ENCODE peak calls at places on chromosomes 6 and 20, in four cellular contexts. One of them, this sample, is unnamed.

GRCh38 chr20:52601295-52601971 is 370.7 kb upstream of the TSHZ2 start:
- DNase-seq in AG08395: peak; percentile 6
- DNase-seq in suprapubic skin: no peak
- DNase-seq in kidney epithelial cell: no peak
- DNase-seq in this sample: no peak

GRCh38 chr6:111113731-111114438 is 26.6 kb downstream of the SLC16A10 start:
- DNase-seq in AG08395: peak; percentile 19
- DNase-seq in suprapubic skin: peak; percentile 59
- DNase-seq in kidney epithelial cell: no peak
- DNase-seq in this sample: no peak

GRCh38 chr6:87473419-87473903 is 687 bp downstream of the SLC35A1 start:
- DNase-seq in AG08395: peak; percentile 45
- DNase-seq in suprapubic skin: no peak
- DNase-seq in kidney epithelial cell: no peak
- DNase-seq in this sample: peak; percentile 45

GRCh38 chr20:44068780-44069191 is 118.2 kb downstream of the JPH2 start:
- DNase-seq in AG08395: no peak
- DNase-seq in suprapubic skin: no peak
- DNase-seq in kidney epithelial cell: no peak
- DNase-seq in this sample: no peak

GRCh38 chr6:113301651-113302050 is 555.5 kb upstream of the MARCKS start:
- DNase-seq in AG08395: no peak
- DNase-seq in suprapubic skin: no peak
- DNase-seq in kidney epithelial cell: no peak
- DNase-seq in this sample: no peak

GRCh38 chr6:64860203-64860602 is 846.8 kb downstream of the EYS start:
- DNase-seq in AG08395: no peak
- DNase-seq in suprapubic skin: no peak
- DNase-seq in kidney epithelial cell: no peak
- DNase-seq in this sample: no peak

GRCh38 chr6:19394687-19395086 is 442.5 kb upstream of the ID4 start:
- DNase-seq in AG08395: no peak
- DNase-seq in suprapubic skin: no peak
- DNase-seq in kidney epithelial cell: no peak
- DNase-seq in this sample: no peak

GRCh38 chr6:130825772-130826441 is 1.3 kb upstream of the SMLR1 start:
- DNase-seq in AG08395: no peak
- DNase-seq in suprapubic skin: no peak
- DNase-seq in kidney epithelial cell: no peak
- DNase-seq in this sample: no peak

GRCh38 chr6:28215425-28215824 is 9.7 kb upstream of the ZSCAN9 start:
- DNase-seq in AG08395: no peak
- DNase-seq in suprapubic skin: no peak
- DNase-seq in kidney epithelial cell: no peak
- DNase-seq in this sample: peak; percentile 37

GRCh38 chr20:49445176-49445575 is 37.3 kb downstream of the KCNB1 start:
- DNase-seq in AG08395: no peak
- DNase-seq in suprapubic skin: no peak
- DNase-seq in kidney epithelial cell: no peak
- DNase-seq in this sample: no peak

GRCh38 chr6:103085801-103086200 is 1692.3 kb downstream of the GRIK2 start:
- DNase-seq in AG08395: no peak
- DNase-seq in suprapubic skin: no peak
- DNase-seq in kidney epithelial cell: no peak
- DNase-seq in this sample: no peak

GRCh38 chr6:138527376-138528092 is 28.2 kb upstream of the NHSL1 start:
- DNase-seq in AG08395: no peak
- DNase-seq in suprapubic skin: no peak
- DNase-seq in kidney epithelial cell: no peak
- DNase-seq in this sample: no peak

GRCh38 chr6:160069050-160069454 is 52.6 kb upstream of the SLC22A1 start:
- DNase-seq in AG08395: no peak
- DNase-seq in suprapubic skin: no peak
- DNase-seq in kidney epithelial cell: no peak
- DNase-seq in this sample: no peak

GRCh38 chr6:10618409-10618808 is 76.0 kb downstream of the C6orf52 start:
- DNase-seq in AG08395: no peak
- DNase-seq in suprapubic skin: no peak
- DNase-seq in kidney epithelial cell: no peak
- DNase-seq in this sample: no peak

GRCh38 chr6:48611332-48611731 is 500.3 kb upstream of the PTCHD4 start:
- DNase-seq in AG08395: no peak
- DNase-seq in suprapubic skin: no peak
- DNase-seq in kidney epithelial cell: no peak
- DNase-seq in this sample: no peak

GRCh38 chr6:4599924-4600323 is 176.3 kb upstream of the CDYL start:
- DNase-seq in AG08395: no peak
- DNase-seq in suprapubic skin: no peak
- DNase-seq in kidney epithelial cell: peak; percentile 38
- DNase-seq in this sample: peak; percentile 16

GRCh38 chr6:127606131-127606562 is 29.2 kb downstream of the C6orf58 start:
- DNase-seq in AG08395: peak; percentile 11
- DNase-seq in suprapubic skin: no peak
- DNase-seq in kidney epithelial cell: peak; percentile 54
- DNase-seq in this sample: peak; percentile 53

GRCh38 chr6:138970856-138971425 is 17.1 kb downstream of the REPS1 start:
- DNase-seq in AG08395: peak; percentile 87
- DNase-seq in suprapubic skin: no peak
- DNase-seq in kidney epithelial cell: peak; percentile 82
- DNase-seq in this sample: peak; percentile 77

GRCh38 chr6:99219788-99220187 is 129.7 kb downstream of the FAXC start:
- DNase-seq in AG08395: no peak
- DNase-seq in suprapubic skin: no peak
- DNase-seq in kidney epithelial cell: no peak
- DNase-seq in this sample: no peak

GRCh38 chr20:15195378-15195777 is 858.0 kb upstream of the FLRT3 start:
- DNase-seq in AG08395: no peak
- DNase-seq in suprapubic skin: no peak
- DNase-seq in kidney epithelial cell: no peak
- DNase-seq in this sample: no peak

GRCh38 chr6:139329224-139329623 is 37.4 kb upstream of the TXLNB start:
- DNase-seq in AG08395: no peak
- DNase-seq in suprapubic skin: no peak
- DNase-seq in kidney epithelial cell: no peak
- DNase-seq in this sample: no peak

GRCh38 chr6:159042003-159042823 is 2.6 kb downstream of the TAGAP start:
- DNase-seq in AG08395: peak; percentile 56
- DNase-seq in suprapubic skin: no peak
- DNase-seq in kidney epithelial cell: peak; percentile 37
- DNase-seq in this sample: peak; percentile 19